ENCODE peak calls at places on chromosomes 1 and 21, in four cellular contexts. B is HepG2, A is K562, H is GM12878. S is an unnamed sample.

GRCh38 chr1:45359882-45360513 is 19.8 kb upstream of the MUTYH start:
- DNase-seq in H (no peak), A (peak), B (peak), S (peak)

GRCh38 chr1:213994888-213995287 is 7.1 kb downstream of the PROX1 start:
- DNase-seq in A (no peak), B (no peak), H (no peak), S (no peak)

GRCh38 chr21:15441060-15441493 is 288.7 kb upstream of the USP25 start:
- DNase-seq in B (peak), H (no peak), A (no peak), S (no peak)

GRCh38 chr1:204377800-204378608 is 18.3 kb upstream of the PLEKHA6 start:
- DNase-seq in A (peak), H (no peak), B (peak), S (peak)

GRCh38 chr1:55623339-55623738 is 408.2 kb upstream of the USP24 start:
- DNase-seq in H (no peak), B (no peak), A (no peak), S (no peak)

GRCh38 chr1:61481313-61481712 is 243.6 kb downstream of the TM2D1 start:
- DNase-seq in H (no peak), A (no peak), B (no peak), S (no peak)

GRCh38 chr1:224339422-224340033 is 9.6 kb upstream of the NVL start:
- DNase-seq in H (no peak), A (no peak), B (no peak), S (no peak)

GRCh38 chr1:2115922-2116341 is 65.7 kb downstream of the PRKCZ start:
- DNase-seq in H (no peak), B (no peak), A (no peak), S (peak)

GRCh38 chr1:182889997-182890396 is 50.9 kb downstream of the DHX9 start:
- DNase-seq in H (no peak), A (no peak), B (no peak), S (no peak)

GRCh38 chr21:44711327-44712202 is at the start of gene TSPEAR:
- DNase-seq in B (no peak), H (no peak), A (no peak), S (no peak)

GRCh38 chr21:44714905-44715304 is 3.5 kb upstream of the TSPEAR start:
- DNase-seq in H (no peak), A (no peak), B (no peak), S (peak)

GRCh38 chr21:44713846-44714245 is 2.5 kb upstream of the TSPEAR start:
- DNase-seq in H (no peak), B (no peak), A (no peak), S (no peak)

GRCh38 chr21:44712203-44713028 is 1.0 kb upstream of the TSPEAR start:
- DNase-seq in A (no peak), H (no peak), B (no peak), S (no peak)

GRCh38 chr21:44713130-44713529 is 1.8 kb upstream of the TSPEAR start:
- DNase-seq in A (no peak), B (no peak), H (no peak), S (no peak)
- TF ChIP-seq MAX in A (no peak), B (no peak), H (no peak), S (no peak)

GRCh38 chr1:109041614-109042473 is at the start of gene WDR47:
- DNase-seq in A (peak), B (peak), H (peak), S (peak)

GRCh38 chr1:109045595-109045994 is 3.7 kb upstream of the WDR47 start:
- DNase-seq in A (no peak), H (no peak), B (no peak), S (no peak)

GRCh38 chr1:109046671-109047070 is 4.8 kb upstream of the WDR47 start:
- DNase-seq in H (no peak), A (no peak), B (no peak), S (no peak)

GRCh38 chr1:109040627-109041613 is 982 bp downstream of the WDR47 start:
- DNase-seq in H (no peak), B (no peak), A (peak), S (peak)
- TF ChIP-seq CBFB in H (no peak), B (no peak), A (no peak), S (no peak)

DNA sequence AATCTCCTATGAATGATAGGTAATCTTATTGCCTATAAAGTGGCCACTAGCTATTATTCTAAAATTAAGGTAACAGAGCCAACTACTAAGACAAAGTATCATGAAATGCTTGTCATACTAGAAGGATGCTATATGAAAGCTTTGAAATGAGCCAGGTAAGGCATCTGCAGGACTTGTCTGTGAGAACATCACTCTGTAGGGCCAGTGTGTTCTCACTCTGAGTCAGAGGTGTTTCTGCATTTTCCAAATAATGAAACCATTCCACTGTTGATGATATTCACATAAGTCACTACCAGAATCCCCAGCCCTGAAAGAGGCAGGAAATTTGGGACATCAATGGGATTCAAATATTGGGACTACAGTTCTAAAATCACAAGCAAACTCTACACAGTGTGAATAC is 25.8 kb upstream of the GBP5 start:
- DNase-seq in B (no peak), A (no peak), H (no peak), S (no peak)
- TF ChIP-seq MAX in B (no peak), A (no peak), H (no peak), S (no peak)

DNA sequence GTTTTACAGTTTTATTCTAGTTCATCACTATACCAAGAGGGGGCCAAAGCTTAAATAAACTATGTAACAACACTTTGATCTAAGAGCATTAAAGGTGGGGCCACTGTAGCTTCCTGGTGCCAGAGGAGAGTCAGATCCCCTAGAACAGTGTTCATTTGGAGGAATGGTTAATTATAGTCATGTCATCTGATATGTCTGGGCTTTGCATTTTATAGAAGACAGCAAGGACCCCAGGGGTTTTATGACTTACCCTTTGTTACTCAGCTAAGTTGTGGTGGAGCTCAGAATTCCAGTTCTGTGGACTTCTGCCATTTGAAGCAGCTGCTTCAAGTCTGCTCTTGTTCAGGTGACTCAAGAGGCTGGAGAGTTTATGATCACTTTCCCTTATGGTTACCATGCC is 16.7 kb downstream of the KDM4A start:
- DNase-seq in A (no peak), H (no peak), B (no peak), S (no peak)
- TF ChIP-seq CBFB in A (no peak), H (no peak), B (no peak), S (no peak)

GRCh38 chr1:210233216-210233494 is 559 bp downstream of the SERTAD4 start:
- DNase-seq in B (no peak), H (no peak), A (no peak), S (no peak)
- TF ChIP-seq MAX in B (no peak), H (no peak), A (no peak), S (no peak)